ENCODE peak calls at places on chromosomes 5 and 9, in eight cellular contexts. W, G, Q, L, C, A, M and N are unnamed samples.

GRCh38 chr5:72648511-72648910 is 141.3 kb upstream of the ZNF366 start:
- DNase-seq in W (no peak), G (no peak), Q (no peak), L (no peak), C (peak), A (no peak), M (no peak), N (no peak)

GRCh38 chr9:26565131-26565530 is 327.5 kb downstream of the CAAP1 start:
- DNase-seq in W (no peak), G (no peak), Q (no peak), L (no peak), C (no peak), A (no peak), M (no peak), N (no peak)

GRCh38 chr5:138711816-138712215 is 41.4 kb upstream of the CTNNA1 start:
- DNase-seq in W (no peak), G (no peak), Q (no peak), L (no peak), C (peak), A (no peak), M (no peak), N (no peak)

GRCh38 chr9:123997665-123998277 is 13.8 kb upstream of the LHX2 start:
- DNase-seq in W (no peak), G (peak), Q (peak), L (peak), C (peak), A (peak), M (peak), N (no peak)

GRCh38 chr9:122036988-122037387 is 56.1 kb downstream of the TTLL11 start:
- DNase-seq in W (no peak), G (no peak), Q (no peak), L (no peak), C (peak), A (no peak), M (no peak), N (no peak)

GRCh38 chr9:37926737-37927590 is 23.0 kb upstream of the SLC25A51 start:
- DNase-seq in W (no peak), G (no peak), Q (no peak), L (no peak), C (no peak), A (no peak), M (no peak), N (no peak)

GRCh38 chr9:123923377-123923776 is 6.5 kb downstream of the DENND1A start:
- DNase-seq in W (no peak), G (no peak), Q (no peak), L (no peak), C (no peak), A (no peak), M (no peak), N (no peak)

GRCh38 chr5:173148354-173148753 is 4.0 kb downstream of the BNIP1 start:
- DNase-seq in W (no peak), G (no peak), Q (no peak), L (no peak), C (no peak), A (no peak), M (no peak), N (no peak)

GRCh38 chr5:83162598-83162997 is 85.3 kb downstream of the XRCC4 start:
- DNase-seq in W (no peak), G (no peak), Q (no peak), L (no peak), C (no peak), A (no peak), M (no peak), N (no peak)

GRCh38 chr5:80255752-80256479 is at the start of gene SERINC5:
- DNase-seq in W (peak), G (peak), Q (peak), L (peak), C (peak), A (peak), M (peak), N (peak)

GRCh38 chr5:125607018-125607417 is 816.2 kb upstream of the GRAMD2B start:
- DNase-seq in W (no peak), G (no peak), Q (no peak), L (no peak), C (no peak), A (no peak), M (no peak), N (no peak)

GRCh38 chr9:127563579-127563978 is 48.5 kb upstream of the STXBP1 start:
- DNase-seq in W (no peak), G (no peak), Q (no peak), L (no peak), C (peak), A (no peak), M (no peak), N (no peak)

GRCh38 chr9:124190761-124191160 is 67.0 kb upstream of the NEK6 start:
- DNase-seq in W (no peak), G (no peak), Q (no peak), L (no peak), C (no peak), A (no peak), M (no peak), N (no peak)

GRCh38 chr5:108748354-108749129 is 845 bp downstream of the FER start:
- DNase-seq in W (peak), G (peak), Q (peak), L (peak), C (peak), A (peak), M (peak), N (peak)

GRCh38 chr9:120161801-120162200 is 418.2 kb downstream of the CDK5RAP2 start:
- DNase-seq in W (no peak), G (no peak), Q (no peak), L (no peak), C (no peak), A (no peak), M (no peak), N (no peak)

GRCh38 chr5:155998258-155998657 is 328.7 kb upstream of the SGCD start:
- DNase-seq in W (no peak), G (no peak), Q (no peak), L (no peak), C (no peak), A (no peak), M (no peak), N (no peak)

GRCh38 chr9:105148328-105149006 is 96.0 kb upstream of the SLC44A1 start:
- DNase-seq in W (peak), G (peak), Q (no peak), L (no peak), C (no peak), A (no peak), M (no peak), N (no peak)

GRCh38 chr5:395156-395920 is 47.6 kb upstream of the EXOC3 start:
- DNase-seq in W (no peak), G (peak), Q (no peak), L (no peak), C (no peak), A (no peak), M (peak), N (peak)

GRCh38 chr9:73719660-73720059 is 568.0 kb downstream of the ANXA1 start:
- DNase-seq in W (no peak), G (no peak), Q (no peak), L (no peak), C (no peak), A (no peak), M (no peak), N (no peak)

GRCh38 chr5:157473383-157474370 is 13.7 kb downstream of the NIPAL4 start:
- DNase-seq in W (no peak), G (no peak), Q (no peak), L (no peak), C (no peak), A (no peak), M (no peak), N (no peak)

GRCh38 chr5:79081779-79082178 is 12.2 kb downstream of the BHMT2 start:
- DNase-seq in W (no peak), G (no peak), Q (no peak), L (no peak), C (no peak), A (no peak), M (no peak), N (no peak)

GRCh38 chr9:129841071-129841470 is 5.8 kb downstream of the USP20 start:
- DNase-seq in W (no peak), G (no peak), Q (no peak), L (no peak), C (no peak), A (no peak), M (no peak), N (no peak)

GRCh38 chr9:129836342-129837007 is 1.2 kb downstream of the USP20 start:
- DNase-seq in W (no peak), G (no peak), Q (no peak), L (peak), C (no peak), A (no peak), M (peak), N (no peak)

GRCh38 chr9:129839324-129840023 is 4.2 kb downstream of the USP20 start:
- DNase-seq in W (no peak), G (no peak), Q (no peak), L (no peak), C (no peak), A (no peak), M (no peak), N (no peak)

GRCh38 chr9:129840024-129840423 is 4.8 kb downstream of the USP20 start:
- DNase-seq in W (no peak), G (no peak), Q (no peak), L (no peak), C (no peak), A (no peak), M (no peak), N (no peak)

DNA sequence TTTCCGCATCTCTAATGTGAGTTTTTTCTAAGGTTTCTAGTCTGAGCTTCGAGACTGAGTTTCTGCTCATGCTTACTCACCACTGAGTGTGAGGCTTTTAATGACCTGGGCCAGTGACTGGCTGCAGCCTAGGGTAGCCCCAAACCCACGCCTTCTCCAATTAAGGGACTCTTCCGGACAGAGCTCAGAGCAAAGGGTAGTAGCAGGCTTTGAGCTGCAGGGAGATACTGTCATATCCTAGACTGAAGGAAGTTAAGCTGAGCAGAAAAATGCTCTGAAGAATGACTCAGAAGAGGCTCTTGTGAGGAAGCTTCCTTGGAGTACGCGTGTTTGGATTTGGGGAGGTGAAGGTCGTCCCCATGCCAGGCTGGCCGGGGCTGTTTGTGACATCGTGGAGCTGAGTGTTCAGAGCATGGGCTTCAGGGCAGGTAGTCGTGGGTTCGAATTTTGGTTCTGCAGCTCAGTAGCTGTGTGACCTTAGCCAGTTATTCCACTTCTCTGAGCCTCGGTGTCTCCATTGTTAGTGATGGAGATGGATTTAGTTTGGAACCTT is 3.5 kb downstream of the USP20 start:
- DNase-seq in W (no peak), G (no peak), Q (no peak), L (peak), C (peak), A (no peak), M (no peak), N (no peak)
- TF ChIP-seq CTCF in W (no peak), G (no peak), Q (no peak), L (no peak), C (no peak), A (no peak), M (no peak), N (no peak)

DNA sequence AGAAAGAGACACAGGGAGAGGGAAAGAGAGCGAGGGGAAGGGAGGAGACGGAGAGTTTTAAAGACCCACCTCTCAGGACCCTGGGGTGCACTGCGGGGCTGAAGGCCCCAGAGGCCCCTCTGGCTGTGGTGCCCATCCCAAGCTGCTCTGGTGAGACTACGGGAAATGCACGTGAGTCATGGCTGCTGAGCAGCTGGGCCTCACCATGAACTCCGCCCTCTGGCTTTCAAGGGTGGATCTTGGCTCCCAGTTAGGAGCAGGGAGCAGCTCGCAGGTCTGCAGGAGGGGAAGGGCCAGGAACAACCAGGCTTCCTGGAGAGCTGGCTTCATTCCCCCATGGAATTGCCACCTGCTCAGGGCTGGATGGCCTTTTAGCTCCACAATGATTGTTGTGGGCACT is 7.8 kb downstream of the SLC6A3 start:
- DNase-seq in W (peak), G (peak), Q (no peak), L (no peak), C (peak), A (no peak), M (no peak), N (no peak)
- TF ChIP-seq CTCF in W (no peak), G (peak), Q (no peak), L (no peak), C (no peak), A (no peak), M (no peak), N (no peak)

GRCh38 chr5:142612388-142612787 is 73.5 kb downstream of the FGF1 start:
- DNase-seq in W (no peak), G (no peak), Q (no peak), L (no peak), C (no peak), A (no peak), M (no peak), N (no peak)

GRCh38 chr5:142609142-142609541 is 76.7 kb downstream of the FGF1 start:
- DNase-seq in W (no peak), G (no peak), Q (no peak), L (no peak), C (no peak), A (no peak), M (no peak), N (no peak)

GRCh38 chr5:142610176-142611001 is 75.5 kb downstream of the FGF1 start:
- DNase-seq in W (no peak), G (no peak), Q (no peak), L (no peak), C (no peak), A (no peak), M (no peak), N (no peak)

GRCh38 chr5:142613231-142613630 is 72.7 kb downstream of the FGF1 start:
- DNase-seq in W (no peak), G (no peak), Q (no peak), L (no peak), C (no peak), A (no peak), M (no peak), N (no peak)

GRCh38 chr5:142611154-142611553 is 74.7 kb downstream of the FGF1 start:
- DNase-seq in W (peak), G (peak), Q (peak), L (peak), C (peak), A (no peak), M (no peak), N (no peak)
- TF ChIP-seq CTCF in W (peak), G (peak), Q (peak), L (peak), C (peak), A (peak), M (peak), N (peak)

GRCh38 chr5:120396186-120396585 is 67.9 kb upstream of the PRR16 start:
- DNase-seq in W (no peak), G (no peak), Q (no peak), L (no peak), C (peak), A (no peak), M (no peak), N (no peak)

DNA sequence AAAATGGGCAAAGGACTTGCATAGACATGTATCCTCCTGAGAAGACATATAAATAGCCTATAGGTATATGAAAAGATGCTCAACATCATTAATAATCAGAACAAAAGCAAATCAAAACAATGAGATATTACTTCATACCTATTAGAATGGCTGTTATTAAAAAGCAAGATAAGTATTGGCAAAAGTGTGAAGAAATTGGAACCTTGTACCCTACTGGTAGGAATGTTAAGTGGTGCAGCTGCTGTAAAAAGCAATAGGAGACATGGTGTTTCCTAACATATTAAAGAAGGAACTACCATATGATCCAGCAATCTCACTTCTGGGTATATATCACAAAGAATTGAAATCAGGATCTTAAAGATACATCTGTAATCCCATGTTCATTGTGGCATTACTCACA is 69.8 kb upstream of the PRR16 start:
- DNase-seq in W (no peak), G (no peak), Q (no peak), L (no peak), C (no peak), A (no peak), M (no peak), N (no peak)
- TF ChIP-seq CTCF in W (no peak), G (peak), Q (no peak), L (no peak), C (peak), A (no peak), M (no peak), N (peak)

GRCh38 chr5:140358738-140359310 is 1.2 kb upstream of the SLC4A9 start:
- DNase-seq in W (peak), G (peak), Q (no peak), L (no peak), C (peak), A (no peak), M (no peak), N (peak)
- TF ChIP-seq CTCF in W (peak), G (peak), Q (peak), L (no peak), C (no peak), A (peak), M (no peak), N (peak)

DNA sequence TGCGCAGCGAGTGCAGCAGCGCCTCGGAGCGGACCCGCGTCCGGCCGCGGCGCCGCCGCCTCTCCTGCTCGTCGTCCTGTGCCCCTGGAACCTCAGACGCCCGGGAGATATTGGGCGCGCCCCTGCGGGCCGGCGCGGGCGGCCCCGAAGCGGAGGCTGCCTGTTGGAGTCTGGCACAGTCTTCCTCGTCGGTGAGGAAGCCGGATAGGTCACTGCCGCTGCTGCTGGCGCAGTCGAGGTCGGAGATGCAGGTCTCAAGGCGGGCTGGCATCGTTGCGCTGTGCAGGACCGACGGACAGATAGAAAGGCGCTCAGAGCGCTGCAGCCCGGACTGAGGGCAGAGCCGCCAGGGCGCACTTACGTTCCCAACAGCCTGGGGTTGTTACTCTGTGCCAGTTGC is 344 bp downstream of the NEUROG1 start:
- DNase-seq in W (peak), G (no peak), Q (no peak), L (no peak), C (no peak), A (no peak), M (no peak), N (no peak)
- TF ChIP-seq CTCF in W (no peak), G (no peak), Q (no peak), L (no peak), C (no peak), A (no peak), M (no peak), N (no peak)